ENCODE peak calls at places on chromosomes 6 and 20, in ten cellular contexts. Q is H9, O is GM23338, M is psoas muscle, L is esophagus muscularis mucosa, H is colonic mucosa, S is upper lobe of right lung, P is PC-3, N is neural progenitor cell, G is fibroblast of lung. E is an unnamed sample. For H3K4me1, the result is how much of the 10 kb centered on the place peaks cover.

GRCh38 chr6:87754828-87755227 is 52.8 kb upstream of the AKIRIN2 start:
- DNase-seq in L (no peak), M (no peak), O (no peak), S (no peak), Q (no peak), H (no peak), N (no peak), P (no peak), G (no peak), E (no peak)

GRCh38 chr20:62376112-62377063 is 9.3 kb upstream of the LAMA5 start:
- DNase-seq in L (no peak), Q (peak), O (peak), S (no peak), G (peak), H (no peak), M (no peak), N (peak), P (no peak), E (peak)

GRCh38 chr6:143652840-143653239 is 24.9 kb upstream of the PHACTR2 start:
- DNase-seq in L (no peak), H (peak), M (no peak), P (no peak), S (no peak), G (no peak), N (no peak), Q (no peak), O (no peak), E (no peak)

GRCh38 chr6:44297063-44298038 is 15.8 kb downstream of the AARS2 start:
- DNase-seq in N (peak), G (no peak), L (no peak), P (peak), O (peak), H (peak), S (no peak), M (peak), Q (peak), E (no peak)

GRCh38 chr6:206264-206663 is 86.0 kb upstream of the DUSP22 start:
- DNase-seq in P (no peak), G (no peak), S (no peak), L (no peak), M (no peak), O (no peak), Q (no peak), N (no peak), H (no peak), E (no peak)

GRCh38 chr20:59810376-59811187 is 122.9 kb downstream of the SYCP2 start:
- DNase-seq in M (no peak), O (peak), S (no peak), G (no peak), Q (peak), P (no peak), N (peak), L (peak), H (peak), E (no peak)

GRCh38 chr6:127332383-127332961 is 10.9 kb downstream of the ECHDC1 start:
- DNase-seq in P (no peak), M (no peak), S (no peak), N (no peak), O (peak), G (no peak), Q (peak), L (no peak), H (no peak), E (no peak)

GRCh38 chr6:4658486-4658885 is 117.7 kb upstream of the CDYL start:
- DNase-seq in G (no peak), P (no peak), S (no peak), L (peak), Q (peak), O (no peak), M (no peak), N (no peak), H (peak), E (no peak)

GRCh38 chr6:89145962-89146747 is at the start of gene PM20D2:
- DNase-seq in O (peak), S (peak), G (peak), H (peak), M (peak), Q (peak), P (peak), N (peak), L (no peak), E (peak)

GRCh38 chr20:46011631-46012482 is 3.1 kb downstream of the MMP9 start:
- DNase-seq in M (peak), L (no peak), Q (peak), S (peak), N (peak), G (peak), H (peak), P (peak), O (peak), E (no peak)

GRCh38 chr6:132666118-132666517 is 7.1 kb upstream of the TAAR1 start:
- DNase-seq in L (no peak), S (no peak), H (no peak), Q (no peak), N (no peak), P (no peak), M (no peak), O (peak), G (no peak), E (no peak)

GRCh38 chr20:12252793-12253192 is 335.1 kb downstream of the BTBD3 start:
- DNase-seq in S (no peak), H (no peak), O (peak), Q (peak), M (no peak), L (peak), P (no peak), N (no peak), G (peak), E (no peak)

GRCh38 chr6:77040566-77041195 is 422.6 kb downstream of the HTR1B start:
- DNase-seq in L (no peak), Q (no peak), H (no peak), N (no peak), S (no peak), M (no peak), O (no peak), P (no peak), G (peak), E (no peak)

GRCh38 chr20:59082077-59082740 is 39.6 kb upstream of the PRELID3B start:
- DNase-seq in Q (no peak), L (no peak), S (no peak), M (no peak), H (no peak), O (peak), N (no peak), P (peak), G (peak), E (no peak)

GRCh38 chr6:160477901-160478300 is 129.7 kb downstream of the SLC22A3 start:
- DNase-seq in G (no peak), Q (no peak), H (no peak), M (no peak), P (peak), N (no peak), S (no peak), L (no peak), O (no peak), E (no peak)

GRCh38 chr20:8557711-8558110 is 425.6 kb downstream of the PLCB1 start:
- DNase-seq in N (no peak), L (no peak), O (no peak), S (no peak), P (no peak), G (peak), M (no peak), H (no peak), Q (no peak), E (no peak)

GRCh38 chr6:162726997-162727346 is 594 bp downstream of the PRKN start:
- DNase-seq in P (peak), Q (no peak), H (peak), O (no peak), G (no peak), S (no peak), L (no peak), N (no peak), M (no peak), E (no peak)

GRCh38 chr6:143731789-143732188 is 54.0 kb downstream of the PHACTR2 start:
- DNase-seq in G (no peak), Q (no peak), N (no peak), P (no peak), L (no peak), O (no peak), S (no peak), M (no peak), H (no peak), E (no peak)

GRCh38 chr6:28212510-28213212 is 12.4 kb upstream of the ZSCAN9 start:
- DNase-seq in H (peak), G (peak), S (peak), M (no peak), P (peak), O (peak), L (no peak), Q (peak), N (peak), E (no peak)
- TF ChIP-seq CTCF in H (no peak), G (no peak), S (no peak), M (no peak), P (peak), O (peak), L (no peak), Q (no peak), N (no peak), E (no peak)

GRCh38 chr20:57676517-57677322 is 33.1 kb downstream of the PMEPA1 start:
- DNase-seq in P (no peak), O (no peak), Q (no peak), M (no peak), G (no peak), H (peak), L (no peak), N (no peak), S (no peak), E (no peak)
- H3K4me1 ChIP-seq in P (under half), O (half or more), Q (under half), M (under half), G (under half), H (under half), L (half or more), N (under half), S (under half), E (under half)

DNA sequence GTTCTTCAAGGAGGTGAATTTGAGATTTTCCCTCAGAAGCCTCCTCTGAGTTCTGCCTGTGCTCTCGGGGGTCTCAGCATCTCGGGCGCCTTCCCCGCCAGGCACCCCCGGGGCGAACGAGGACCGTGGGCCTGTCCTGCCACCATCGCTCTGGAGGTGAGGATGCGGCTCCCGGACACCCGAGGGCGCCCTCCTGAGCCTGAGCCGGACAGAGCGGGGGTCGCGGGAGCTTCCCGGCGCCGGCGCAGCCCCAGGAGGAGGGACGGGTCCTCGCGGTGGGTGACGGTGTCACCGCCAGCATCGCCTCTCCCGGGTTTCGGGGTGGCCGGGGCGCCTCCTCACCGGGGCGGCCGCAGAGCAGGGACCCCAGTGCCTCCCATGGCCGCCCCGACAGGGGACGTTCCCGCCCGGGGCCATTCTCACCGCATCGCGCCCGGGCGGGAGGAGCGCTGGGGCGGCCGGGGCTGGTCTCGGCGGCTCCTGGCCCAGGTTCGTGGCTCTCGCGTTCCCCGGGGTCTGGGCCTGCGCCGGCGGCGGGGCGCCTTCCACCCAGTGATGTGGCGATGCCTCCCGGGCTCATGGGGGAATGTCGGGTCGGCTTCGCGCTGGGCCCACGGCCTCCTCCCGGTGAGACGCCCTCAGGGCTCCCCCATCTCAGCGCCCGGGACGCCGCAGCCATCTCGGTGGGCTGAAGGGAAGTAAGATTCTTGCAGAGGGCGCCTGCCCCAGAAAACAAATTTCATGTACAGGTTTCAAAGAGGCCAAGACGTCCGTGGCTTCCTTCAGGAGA is 210.5 kb downstream of the ERMARD start:
- DNase-seq in G (no peak), P (no peak), Q (peak), L (no peak), H (peak), N (peak), O (peak), M (no peak), S (peak), E (peak)
- TF ChIP-seq CTCF in G (peak), P (no peak), Q (peak), L (peak), H (no peak), N (peak), O (peak), M (peak), S (peak), E (peak)

GRCh38 chr6:37569999-37570776 is 70.5 kb upstream of the CCDC167 start:
- DNase-seq in N (peak), Q (no peak), G (no peak), M (no peak), H (no peak), P (no peak), S (no peak), L (no peak), O (no peak), E (no peak)
- H3K4me1 ChIP-seq in N (under half), Q (under half), G (under half), M (under half), H (under half), P (under half), S (under half), L (under half), O (under half), E (under half)

GRCh38 chr6:56725257-56725656 is 82.6 kb upstream of the DST start:
- DNase-seq in Q (no peak), H (no peak), P (no peak), N (peak), O (no peak), G (no peak), M (no peak), L (no peak), S (no peak), E (no peak)
- TF ChIP-seq CTCF in Q (no peak), H (no peak), P (no peak), N (no peak), O (no peak), G (no peak), M (no peak), L (no peak), S (no peak), E (no peak)

DNA sequence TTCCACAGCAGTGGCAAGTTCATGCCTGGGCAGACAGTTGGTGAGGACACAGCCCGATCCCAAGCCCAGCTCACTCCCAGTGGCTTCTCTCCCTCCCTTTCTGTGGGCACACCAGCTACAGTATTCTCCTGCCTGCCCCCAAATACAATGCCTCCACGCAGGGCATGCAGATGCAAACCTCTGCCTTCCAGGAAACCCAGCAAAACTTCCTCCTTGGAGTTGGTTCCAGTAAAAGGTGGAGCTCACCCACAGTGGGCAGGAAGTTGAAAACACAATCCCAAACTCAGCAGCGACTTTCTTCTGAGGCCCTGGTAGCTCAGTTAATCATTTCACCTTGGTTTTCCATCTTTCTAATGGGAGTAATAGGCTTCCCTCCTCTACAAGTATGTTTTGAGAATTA is 93.7 kb downstream of the LY86 start:
- DNase-seq in N (no peak), P (no peak), L (no peak), O (no peak), Q (no peak), G (no peak), H (no peak), S (no peak), M (no peak), E (no peak)
- H3K4me1 ChIP-seq in N (under half), P (under half), L (under half), O (under half), Q (under half), G (under half), H (under half), S (under half), M (under half), E (under half)

DNA sequence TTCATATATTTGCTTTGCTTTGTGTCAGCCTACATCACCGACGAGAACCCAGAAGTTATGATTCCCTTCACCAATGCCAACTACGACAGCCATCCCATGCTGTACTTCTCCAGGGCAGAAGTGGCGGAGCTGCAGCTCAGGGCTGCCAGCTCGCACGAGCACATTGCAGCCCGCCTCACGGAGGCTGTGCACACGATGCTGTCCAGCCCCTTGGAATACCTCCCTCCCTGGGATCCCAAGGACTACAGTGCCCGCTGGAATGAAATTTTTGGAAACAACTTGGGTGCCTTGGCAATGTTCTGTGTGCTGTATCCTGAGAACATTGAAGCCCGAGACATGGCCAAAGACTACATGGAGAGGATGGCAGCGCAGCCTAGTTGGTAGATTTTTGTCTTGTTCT is 28.5 kb downstream of the DSE start:
- DNase-seq in O (no peak), M (no peak), P (no peak), H (no peak), G (no peak), L (no peak), Q (no peak), S (no peak), N (no peak), E (no peak)
- TF ChIP-seq CTCF in O (no peak), M (no peak), P (no peak), H (no peak), G (no peak), L (no peak), Q (no peak), S (no peak), N (no peak), E (no peak)

GRCh38 chr6:30687659-30688431 is 1.4 kb upstream of the PPP1R18 start:
- DNase-seq in Q (peak), G (peak), P (peak), N (no peak), H (peak), O (peak), S (no peak), L (no peak), M (peak), E (no peak)
- H3K4me1 ChIP-seq in Q (under half), G (under half), P (half or more), N (half or more), H (under half), O (under half), S (under half), L (half or more), M (under half), E (under half)

GRCh38 chr6:38282911-38283310 is 356.8 kb downstream of the BTBD9 start:
- DNase-seq in Q (no peak), G (no peak), S (no peak), P (peak), N (no peak), L (no peak), O (no peak), M (no peak), H (no peak), E (no peak)

GRCh38 chr6:38281131-38281530 is 358.6 kb downstream of the BTBD9 start:
- DNase-seq in N (peak), O (no peak), G (no peak), L (no peak), H (no peak), S (no peak), P (no peak), M (no peak), Q (no peak), E (no peak)

GRCh38 chr6:38283734-38284362 is 355.9 kb downstream of the BTBD9 start:
- DNase-seq in P (peak), N (no peak), H (no peak), L (no peak), G (no peak), Q (no peak), M (no peak), S (no peak), O (no peak), E (no peak)

GRCh38 chr6:38279945-38280588 is 359.7 kb downstream of the BTBD9 start:
- DNase-seq in Q (no peak), G (no peak), S (no peak), M (no peak), H (no peak), N (no peak), L (no peak), O (no peak), P (no peak), E (no peak)

DNA sequence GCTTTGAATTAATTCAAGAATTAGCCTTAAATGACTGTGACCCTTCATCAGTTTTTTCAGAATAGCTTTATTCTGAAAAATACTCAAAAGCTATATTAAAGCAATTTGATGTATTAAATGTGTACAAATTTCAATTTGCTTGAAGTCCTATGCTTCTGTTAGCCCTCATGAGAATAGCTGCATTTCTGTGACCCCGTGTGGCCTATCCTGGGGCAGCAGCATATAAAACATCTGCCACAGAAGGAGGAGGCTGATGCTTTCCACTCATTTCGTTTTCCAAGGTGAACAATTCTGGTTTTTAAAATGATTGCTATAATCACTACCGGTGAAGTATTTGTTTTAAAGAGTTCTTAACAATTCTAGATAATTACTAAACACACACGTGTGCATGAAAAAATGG is 360.3 kb downstream of the BTBD9 start:
- DNase-seq in H (no peak), M (no peak), P (peak), G (no peak), N (no peak), S (no peak), L (no peak), Q (no peak), O (no peak), E (no peak)
- TF ChIP-seq CTCF in H (no peak), M (no peak), P (peak), G (peak), N (peak), S (peak), L (no peak), Q (peak), O (peak), E (no peak)